ENCODE peak calls at places on chromosomes 16 and 17, in seven cellular contexts. O, D, X, Z, F, B and S are unnamed samples.

GRCh38 chr17:32553168-32553567 is 66.4 kb downstream of the CDK5R1 start:
- DNase-seq in O (no peak), D (no peak), X (no peak), Z (no peak), F (no peak), B (no peak), S (no peak)

GRCh38 chr16:79653337-79654000 is 52.9 kb upstream of the MAF start:
- DNase-seq in O (no peak), D (no peak), X (peak), Z (no peak), F (no peak), B (no peak), S (no peak)

GRCh38 chr16:88538366-88539060 is 31.7 kb upstream of the ZC3H18 start:
- DNase-seq in O (no peak), D (no peak), X (no peak), Z (no peak), F (no peak), B (no peak), S (no peak)

GRCh38 chr17:65455972-65456343 is 105.5 kb downstream of the AXIN2 start:
- DNase-seq in O (no peak), D (peak), X (peak), Z (peak), F (no peak), B (no peak), S (peak)

GRCh38 chr16:84700518-84701277 is 898 bp downstream of the USP10 start:
- DNase-seq in O (no peak), D (peak), X (peak), Z (peak), F (peak), B (no peak), S (peak)

GRCh38 chr17:76469991-76470739 is 2.8 kb downstream of the AANAT start:
- DNase-seq in O (no peak), D (no peak), X (no peak), Z (no peak), F (no peak), B (no peak), S (no peak)

GRCh38 chr17:30576326-30576861 is 99.2 kb downstream of the GOSR1 start:
- DNase-seq in O (no peak), D (no peak), X (no peak), Z (no peak), F (no peak), B (no peak), S (no peak)

GRCh38 chr17:30369995-30370394 is 8.7 kb upstream of the CPD start:
- DNase-seq in O (no peak), D (no peak), X (no peak), Z (no peak), F (no peak), B (no peak), S (peak)

GRCh38 chr17:72089453-72089987 is 31.3 kb upstream of the SOX9 start:
- DNase-seq in O (no peak), D (no peak), X (no peak), Z (no peak), F (no peak), B (no peak), S (no peak)

GRCh38 chr16:4517812-4518211 is 20.8 kb downstream of the CDIP1 start:
- DNase-seq in O (no peak), D (no peak), X (peak), Z (no peak), F (no peak), B (no peak), S (peak)

GRCh38 chr16:15516609-15517008 is 82.2 kb downstream of the BMERB1 start:
- DNase-seq in O (no peak), D (no peak), X (no peak), Z (no peak), F (no peak), B (no peak), S (no peak)

GRCh38 chr16:19833581-19833980 is 51.1 kb downstream of the GPRC5B start:
- DNase-seq in O (no peak), D (no peak), X (no peak), Z (no peak), F (no peak), B (no peak), S (no peak)

GRCh38 chr17:41211845-41212466 is 14.5 kb upstream of the KRTAP9-2 start:
- DNase-seq in O (peak), D (peak), X (no peak), Z (no peak), F (no peak), B (no peak), S (peak)

GRCh38 chr17:50107790-50108414 is 12.8 kb downstream of the PDK2 start:
- DNase-seq in O (no peak), D (no peak), X (no peak), Z (no peak), F (no peak), B (no peak), S (peak)

GRCh38 chr16:15682105-15682570 is 32.1 kb downstream of the NDE1 start:
- DNase-seq in O (peak), D (peak), X (peak), Z (peak), F (peak), B (no peak), S (peak)